ENCODE peak calls at places on chromosomes 2 and 18, in nine cellular contexts. L, K, R, N, S, H, Z, I and T are unnamed samples.

GRCh38 chr18:26133652-26134051 is at the start of gene PSMA8:
- DNase-seq in Z (no peak), L (peak), I (no peak), K (no peak), N (peak), S (no peak), H (peak), R (peak), T (no peak)

GRCh38 chr2:236369606-236370005 is 105.4 kb upstream of the ASB18 start:
- DNase-seq in L (peak), K (no peak), I (no peak), N (no peak), H (no peak), S (no peak), R (no peak), Z (no peak), T (no peak)

GRCh38 chr2:11368059-11368572 is 23.7 kb upstream of the ROCK2 start:
- DNase-seq in N (no peak), K (no peak), I (no peak), R (no peak), H (no peak), Z (no peak), L (no peak), S (no peak), T (no peak)

GRCh38 chr2:127406454-127406853 is 11.8 kb upstream of the PROC start:
- DNase-seq in L (no peak), N (no peak), S (no peak), I (no peak), H (no peak), K (no peak), Z (peak), R (no peak), T (peak)

GRCh38 chr2:10844083-10844482 is 31.5 kb upstream of the PDIA6 start:
- DNase-seq in Z (peak), I (peak), K (peak), N (no peak), R (no peak), H (no peak), S (peak), L (peak), T (peak)

GRCh38 chr18:49524951-49525350 is 36.9 kb upstream of the LIPG start:
- DNase-seq in I (no peak), K (no peak), R (no peak), Z (no peak), H (no peak), S (no peak), N (no peak), L (no peak), T (no peak)

GRCh38 chr2:29480423-29480822 is 365.2 kb downstream of the CLIP4 start:
- DNase-seq in I (no peak), K (no peak), L (no peak), N (no peak), Z (peak), R (peak), H (no peak), S (no peak), T (no peak)

GRCh38 chr18:76573325-76574025 is 78.4 kb upstream of the ZNF516 start:
- DNase-seq in H (no peak), K (no peak), I (no peak), Z (peak), L (no peak), R (no peak), S (peak), N (no peak), T (no peak)

GRCh38 chr2:170123593-170123992 is 54.4 kb upstream of the MYO3B start:
- DNase-seq in H (no peak), N (no peak), I (no peak), K (peak), Z (peak), S (no peak), R (no peak), L (peak), T (no peak)

GRCh38 chr18:76697441-76697901 is 124.9 kb upstream of the ZNF236 start:
- DNase-seq in K (no peak), I (no peak), R (no peak), Z (peak), H (no peak), N (no peak), S (peak), L (no peak), T (no peak)

GRCh38 chr2:68431316-68431972 is 35.6 kb downstream of the FBXO48 start:
- DNase-seq in I (no peak), K (no peak), L (no peak), S (no peak), Z (no peak), H (no peak), N (no peak), R (no peak), T (no peak)

GRCh38 chr2:182713611-182714010 is 2.4 kb upstream of the DNAJC10 start:
- DNase-seq in Z (no peak), R (no peak), S (no peak), L (no peak), N (no peak), K (no peak), I (no peak), H (no peak), T (no peak)

GRCh38 chr2:84697895-84698294 is 181.6 kb downstream of the DNAH6 start:
- DNase-seq in H (no peak), S (no peak), L (no peak), N (no peak), Z (peak), K (no peak), I (peak), R (no peak), T (no peak)

GRCh38 chr2:219522111-219523030 is 8.1 kb downstream of the ASIC4 start:
- DNase-seq in S (peak), I (peak), L (peak), N (no peak), K (no peak), H (no peak), Z (peak), R (no peak), T (peak)

GRCh38 chr2:71816815-71817214 is 330.8 kb downstream of the CYP26B1 start:
- DNase-seq in I (no peak), L (peak), N (no peak), Z (no peak), S (no peak), H (no peak), R (no peak), K (no peak), T (no peak)

GRCh38 chr2:121567452-121567851 is 36.8 kb downstream of the RNU4ATAC start:
- DNase-seq in Z (no peak), N (no peak), S (no peak), I (no peak), L (no peak), K (no peak), R (no peak), H (no peak), T (no peak)

GRCh38 chr2:45610281-45611019 is 617 bp downstream of the SRBD1 start:
- DNase-seq in Z (peak), H (peak), L (peak), K (peak), I (peak), N (peak), S (peak), R (peak), T (peak)

GRCh38 chr18:33282709-33283333 is 157.7 kb downstream of the CCDC178 start:
- DNase-seq in R (no peak), H (no peak), L (peak), S (no peak), Z (no peak), K (no peak), I (no peak), N (no peak), T (no peak)